ENCODE peak calls at places on chromosomes 6 and 20, in eight cellular contexts. A is IMR-90, S is WTC11, U is K562, F is HepG2, O is H1, T is GM12878, I is A549. W is an unnamed sample.

GRCh38 chr6:52077180-52077884 is 10.1 kb downstream of the PKHD1 start:
- DNase-seq in I (no peak), O (peak), T (no peak), U (no peak), A (no peak), S (no peak), F (no peak), W (peak)

GRCh38 chr6:62808575-62809293 is 402.5 kb upstream of the FKBP1C start:
- DNase-seq in O (no peak), I (no peak), A (no peak), U (no peak), S (no peak), T (no peak), F (no peak), W (no peak)

GRCh38 chr6:35148167-35148741 is 7.1 kb upstream of the TCP11 start:
- DNase-seq in A (peak), U (peak), O (peak), S (peak), T (peak), I (no peak), F (no peak), W (no peak)

GRCh38 chr6:54801669-54802068 is 44.9 kb upstream of the FAM83B start:
- DNase-seq in S (no peak), I (peak), A (peak), U (no peak), F (no peak), T (no peak), O (no peak), W (no peak)

GRCh38 chr6:87907521-87907920 is 140.1 kb upstream of the SPACA1 start:
- DNase-seq in T (peak), O (no peak), F (no peak), U (no peak), I (no peak), S (no peak), A (peak), W (no peak)

GRCh38 chr6:128124713-128125112 is 223.9 kb upstream of the THEMIS start:
- DNase-seq in U (no peak), I (peak), T (no peak), O (no peak), F (peak), A (peak), S (no peak), W (no peak)

GRCh38 chr6:90106449-90106848 is 190.2 kb downstream of the BACH2 start:
- DNase-seq in T (no peak), I (no peak), F (no peak), A (no peak), O (no peak), U (no peak), S (no peak), W (no peak)

GRCh38 chr6:114000066-114000465 is 29.1 kb upstream of the HDAC2 start:
- DNase-seq in S (no peak), T (no peak), I (no peak), F (no peak), A (peak), O (no peak), U (no peak), W (no peak)

GRCh38 chr6:142566628-142567396 is 265.0 kb downstream of the ADGRG6 start:
- DNase-seq in U (peak), T (peak), A (peak), S (peak), O (peak), I (peak), F (peak), W (peak)

GRCh38 chr20:32574296-32575226 is 10.6 kb downstream of the NOL4L start:
- DNase-seq in S (no peak), F (no peak), O (no peak), U (peak), I (peak), A (peak), T (no peak), W (no peak)

GRCh38 chr20:4483481-4483880 is 238.2 kb upstream of the PRND start:
- DNase-seq in S (no peak), F (no peak), I (no peak), A (peak), O (no peak), T (no peak), U (no peak), W (no peak)

GRCh38 chr6:137549106-137549505 is 54.9 kb upstream of the OLIG3 start:
- DNase-seq in S (no peak), O (no peak), U (no peak), F (no peak), A (no peak), T (no peak), I (no peak), W (no peak)

GRCh38 chr20:34791289-34792020 is 34.0 kb downstream of the NCOA6 start:
- DNase-seq in A (peak), T (no peak), U (no peak), O (no peak), I (no peak), F (no peak), S (no peak), W (no peak)

GRCh38 chr20:35615667-35616464 is at the start of gene SPAG4:
- DNase-seq in I (peak), F (no peak), T (no peak), S (peak), A (peak), O (peak), U (peak), W (peak)

GRCh38 chr6:27312146-27312949 is at the start of gene POM121L2:
- DNase-seq in U (no peak), I (peak), F (peak), A (peak), O (no peak), S (peak), T (no peak), W (peak)

GRCh38 chr6:53517021-53517420 is 27.9 kb downstream of the GCLC start:
- DNase-seq in A (no peak), T (no peak), U (no peak), F (peak), S (no peak), O (no peak), I (peak), W (no peak)

GRCh38 chr6:20674664-20675063 is 140.4 kb downstream of the CDKAL1 start:
- DNase-seq in U (no peak), T (no peak), A (no peak), S (no peak), F (no peak), O (no peak), I (no peak), W (peak)

GRCh38 chr6:145887969-145888368 is 73.4 kb upstream of the FBXO30 start:
- DNase-seq in O (no peak), F (no peak), S (no peak), T (no peak), U (peak), I (peak), A (peak), W (peak)

GRCh38 chr6:150004783-150005717 is 20.3 kb downstream of the RAET1L start:
- DNase-seq in T (no peak), U (peak), I (peak), S (peak), A (peak), F (peak), O (peak), W (peak)

GRCh38 chr6:53938810-53939209 is 144.0 kb downstream of the LRRC1 start:
- DNase-seq in A (peak), O (no peak), S (no peak), F (no peak), T (no peak), U (no peak), I (no peak), W (no peak)

GRCh38 chr6:87922947-87923330 is 124.7 kb upstream of the SPACA1 start:
- DNase-seq in A (no peak), O (no peak), I (no peak), U (no peak), F (no peak), T (peak), S (no peak), W (peak)

GRCh38 chr6:3208096-3208774 is 19.2 kb downstream of the TUBB2B start:
- DNase-seq in O (no peak), T (no peak), U (peak), F (no peak), A (peak), I (no peak), S (no peak), W (peak)

GRCh38 chr6:122330315-122330714 is 69.1 kb upstream of the HSF2 start:
- DNase-seq in U (no peak), T (no peak), S (no peak), I (no peak), A (no peak), O (no peak), F (no peak), W (peak)

GRCh38 chr6:19410477-19410876 is 426.7 kb upstream of the ID4 start:
- DNase-seq in S (no peak), I (peak), U (no peak), A (peak), O (no peak), T (no peak), F (no peak), W (no peak)

GRCh38 chr6:130717657-130718056 is 109.5 kb upstream of the SMLR1 start:
- DNase-seq in T (no peak), O (no peak), F (no peak), A (no peak), I (no peak), U (no peak), S (no peak), W (no peak)

DNA sequence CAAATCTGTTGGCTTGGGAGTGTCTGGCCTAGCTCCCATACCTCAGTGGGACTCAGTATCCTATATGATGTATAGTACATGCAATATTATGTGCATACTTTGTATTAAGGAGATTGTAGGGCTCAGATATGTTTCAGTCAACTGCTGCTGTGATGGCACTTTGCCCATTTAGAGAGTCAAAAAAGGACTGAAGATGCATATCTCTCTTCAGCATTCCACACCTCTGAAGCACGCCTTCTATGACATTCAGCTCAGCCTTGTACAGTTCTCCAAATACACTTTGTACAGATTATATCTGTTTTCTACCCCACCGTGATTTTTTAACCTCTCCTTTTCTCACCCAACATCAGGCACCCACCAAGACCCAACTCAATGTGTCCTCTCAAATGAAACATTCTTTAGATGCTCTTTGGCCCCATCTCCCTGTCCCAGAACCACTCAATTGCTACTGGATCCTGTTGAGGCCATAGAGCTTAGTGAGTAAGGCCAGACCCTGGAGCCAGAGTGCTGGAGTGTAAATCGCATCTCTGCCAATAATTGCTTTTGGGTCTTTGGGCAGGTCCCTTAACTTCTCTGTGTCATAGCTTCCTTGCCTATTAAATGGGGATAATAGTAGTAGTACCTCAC is 15.6 kb downstream of the ENPP1 start:
- DNase-seq in O (no peak), I (no peak), F (peak), U (no peak), T (no peak), S (no peak), A (peak), W (no peak)
- TF ChIP-seq USF2 in O (no peak), I (no peak), F (no peak), U (no peak), T (no peak), S (no peak), A (no peak), W (no peak)

GRCh38 chr6:165872311-165872710 is 209.3 kb upstream of the PDE10A start:
- DNase-seq in O (no peak), S (no peak), U (no peak), I (no peak), T (no peak), F (no peak), A (no peak), W (no peak)

GRCh38 chr6:165875946-165876345 is 212.9 kb upstream of the PDE10A start:
- DNase-seq in F (no peak), S (no peak), A (no peak), I (no peak), O (no peak), T (no peak), U (no peak), W (no peak)

GRCh38 chr6:165869526-165869925 is 206.5 kb upstream of the PDE10A start:
- DNase-seq in A (no peak), O (no peak), I (no peak), U (no peak), F (no peak), S (no peak), T (no peak), W (no peak)

GRCh38 chr6:165872811-165873210 is 209.8 kb upstream of the PDE10A start:
- DNase-seq in U (no peak), I (no peak), T (no peak), O (no peak), S (no peak), F (no peak), A (no peak), W (no peak)

DNA sequence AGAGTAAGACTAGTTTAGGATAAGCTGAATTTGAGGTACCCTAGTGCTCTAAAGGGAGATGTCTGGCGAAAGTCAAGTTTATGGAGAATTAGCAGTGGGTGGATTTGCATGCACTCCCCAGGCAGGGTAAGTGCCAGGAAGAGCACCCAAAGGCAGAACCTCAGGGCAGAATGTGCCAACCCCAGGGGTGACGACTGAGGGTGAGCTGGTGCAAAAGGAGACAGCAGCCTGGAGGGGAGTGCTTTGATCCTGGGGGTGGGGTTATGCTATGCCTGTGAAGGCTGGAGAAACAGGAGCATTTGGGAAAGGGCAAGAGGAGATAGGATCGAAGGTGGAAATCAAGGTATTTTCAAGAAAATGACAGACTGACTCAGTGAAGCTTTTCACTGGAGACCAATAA is 208.5 kb upstream of the PDE10A start:
- DNase-seq in U (no peak), A (no peak), O (no peak), T (no peak), S (no peak), F (no peak), I (no peak), W (no peak)
- TF ChIP-seq USF2 in U (no peak), A (no peak), O (no peak), T (no peak), S (no peak), F (no peak), I (no peak), W (no peak)

DNA sequence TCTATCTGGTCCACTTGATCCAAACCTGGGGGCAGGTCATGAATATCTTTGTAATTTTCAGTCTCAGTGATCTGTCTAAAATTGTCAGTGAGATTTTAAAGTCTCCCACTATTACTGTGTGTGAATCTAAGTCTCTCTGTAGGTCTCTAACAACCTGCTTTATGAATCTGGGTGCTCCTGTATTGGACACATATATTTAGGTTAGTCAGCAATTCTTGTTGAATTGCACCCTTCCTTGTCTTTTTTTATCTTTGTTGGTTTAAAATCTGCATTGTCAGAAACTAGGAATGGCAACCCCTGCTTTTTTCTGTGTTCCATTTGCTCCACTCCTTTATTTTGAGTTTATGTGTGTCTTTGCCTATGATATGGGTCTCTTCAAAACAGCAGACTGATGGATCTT is 140.7 kb downstream of the ASCC3 start:
- DNase-seq in S (no peak), F (no peak), T (no peak), A (no peak), I (no peak), U (no peak), O (no peak), W (no peak)
- TF ChIP-seq USF2 in S (no peak), F (no peak), T (no peak), A (no peak), I (no peak), U (no peak), O (no peak), W (no peak)

GRCh38 chr6:12196326-12196936 is 93.7 kb upstream of the EDN1 start:
- DNase-seq in O (no peak), T (no peak), U (no peak), F (no peak), I (no peak), S (no peak), A (peak), W (no peak)
- TF ChIP-seq USF2 in O (no peak), T (no peak), U (no peak), F (no peak), I (no peak), S (no peak), A (no peak), W (no peak)

DNA sequence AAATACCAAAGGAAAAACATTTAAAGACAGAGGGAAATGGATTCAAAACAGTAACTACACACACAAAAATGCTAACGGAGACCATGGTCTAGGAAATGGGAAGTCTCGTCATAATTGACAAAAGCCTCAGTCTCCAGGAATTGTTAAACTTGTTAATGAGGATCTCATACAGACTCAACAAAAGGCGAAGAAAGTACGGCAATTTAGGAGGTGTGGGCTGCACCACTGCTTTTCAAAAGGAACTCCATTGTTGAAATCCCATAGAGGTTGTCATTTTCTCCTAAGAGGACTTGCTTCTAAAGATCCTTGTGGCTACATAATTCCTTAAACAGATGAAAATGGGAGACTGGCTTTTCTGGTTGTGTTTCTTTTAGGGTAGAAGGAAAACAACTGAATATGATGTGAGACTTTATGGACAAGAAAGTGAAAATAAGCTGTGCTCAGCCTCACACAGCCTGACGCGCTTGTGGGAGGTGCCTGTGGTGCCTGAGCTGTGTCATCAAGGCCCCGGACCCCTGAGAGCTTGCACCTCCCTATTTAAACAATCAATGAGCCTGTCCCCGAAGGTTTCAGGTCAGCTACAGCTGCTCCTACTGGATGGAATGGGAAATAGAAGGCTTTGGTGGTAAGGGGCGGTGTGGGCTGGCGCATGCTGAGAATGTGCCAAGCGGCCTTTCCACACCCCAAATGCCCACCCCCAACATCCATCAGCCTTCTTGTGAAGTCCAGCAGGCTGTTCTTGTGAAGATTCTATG is 2.5 kb upstream of the CLDN20 start:
- DNase-seq in U (no peak), I (no peak), F (peak), A (no peak), S (peak), O (no peak), T (no peak), W (no peak)
- TF ChIP-seq USF2 in U (no peak), I (no peak), F (no peak), A (no peak), S (no peak), O (no peak), T (no peak), W (no peak)

GRCh38 chr20:13817342-13817741 is 32.5 kb downstream of the NDUFAF5 start:
- DNase-seq in U (no peak), I (no peak), S (no peak), A (peak), T (no peak), F (no peak), O (no peak), W (no peak)

GRCh38 chr20:13822459-13822858 is 37.6 kb downstream of the NDUFAF5 start:
- DNase-seq in A (no peak), F (no peak), U (peak), O (no peak), I (no peak), S (peak), T (no peak), W (no peak)

GRCh38 chr20:13821876-13822275 is 37.0 kb downstream of the NDUFAF5 start:
- DNase-seq in I (no peak), F (no peak), A (no peak), O (no peak), T (no peak), U (no peak), S (no peak), W (no peak)

GRCh38 chr20:13816757-13817156 is 31.9 kb downstream of the NDUFAF5 start:
- DNase-seq in O (no peak), S (no peak), A (no peak), T (no peak), U (no peak), I (no peak), F (no peak), W (no peak)

GRCh38 chr20:13819885-13820645 is 35.2 kb downstream of the NDUFAF5 start:
- DNase-seq in U (peak), O (no peak), T (no peak), A (peak), I (peak), S (peak), F (peak), W (peak)
- TF ChIP-seq USF2 in U (no peak), O (no peak), T (no peak), A (no peak), I (no peak), S (no peak), F (no peak), W (no peak)

DNA sequence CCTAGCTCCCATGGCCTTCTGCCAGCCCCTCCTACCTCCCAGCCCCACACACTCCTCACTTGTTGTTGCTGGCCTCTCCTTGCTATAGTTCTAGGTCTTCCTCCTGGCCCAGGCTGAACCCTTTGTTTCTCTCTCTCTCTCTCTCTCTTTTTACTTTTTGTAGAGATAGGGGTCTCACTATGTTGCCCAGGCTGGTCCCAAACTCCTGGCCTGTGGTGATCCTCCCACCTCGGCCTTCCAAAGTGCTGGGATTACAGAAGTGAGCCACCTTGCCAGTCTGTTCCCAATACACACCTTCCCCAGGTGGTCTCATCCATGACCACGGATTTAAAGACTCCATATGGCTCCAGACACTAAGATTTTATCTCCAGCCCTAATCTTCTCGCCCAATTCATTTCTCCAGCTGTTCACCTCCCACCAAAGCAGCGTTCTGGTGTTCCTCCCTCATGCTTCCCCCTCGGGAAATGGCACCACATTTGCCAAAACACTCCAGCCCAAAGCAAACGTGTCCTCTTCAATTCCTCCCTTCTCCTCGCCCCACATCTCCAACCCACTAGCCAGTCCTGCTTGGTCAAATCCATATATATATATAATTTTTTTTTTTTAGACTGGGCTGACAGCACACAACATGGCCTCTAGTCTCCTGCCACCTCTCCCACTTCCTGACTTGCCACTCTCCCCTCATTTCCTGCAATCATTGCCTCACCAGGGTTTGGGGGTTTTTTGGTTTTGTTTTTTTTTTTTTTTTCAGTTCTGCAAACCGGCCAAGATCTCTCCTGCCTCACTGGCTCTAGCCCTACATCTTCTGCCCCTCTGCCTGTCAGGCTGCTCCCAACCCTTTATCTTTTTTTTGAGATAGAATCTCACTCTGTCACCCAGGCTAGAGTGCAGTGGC is 104.4 kb downstream of the NCR2 start:
- DNase-seq in I (no peak), S (no peak), F (no peak), T (peak), A (no peak), U (no peak), O (no peak), W (no peak)
- TF ChIP-seq USF2 in I (no peak), S (no peak), F (no peak), T (no peak), A (no peak), U (no peak), O (no peak), W (no peak)

W was measured in SK-N-SH.